ENCODE peak calls at places on chromosomes 6 and 20, in six cellular contexts. W, U, P, G, V and I are unnamed samples.

GRCh38 chr20:44832724-44833123 is 22.4 kb upstream of the RIMS4 start:
- DNase-seq in W (no peak), U (peak), P (no peak), G (peak), V (no peak), I (no peak)

GRCh38 chr6:97293198-97293696 is 10.2 kb upstream of the MMS22L start:
- DNase-seq in W (no peak), U (peak), P (no peak), G (no peak), V (no peak), I (no peak)

GRCh38 chr6:121912905-121913304 is 477.5 kb downstream of the GJA1 start:
- DNase-seq in W (no peak), U (no peak), P (no peak), G (no peak), V (no peak), I (no peak)

GRCh38 chr20:37522258-37523011 is 1.4 kb downstream of the NNAT start:
- DNase-seq in W (peak), U (no peak), P (no peak), G (no peak), V (peak), I (no peak)

GRCh38 chr6:79538481-79538971 is 1.3 kb upstream of the LCA5 start:
- DNase-seq in W (no peak), U (peak), P (peak), G (peak), V (no peak), I (no peak)

GRCh38 chr6:125597411-125598253 is 151.8 kb upstream of the HEY2 start:
- DNase-seq in W (peak), U (no peak), P (no peak), G (no peak), V (no peak), I (no peak)

GRCh38 chr20:57000441-57000968 is 265.9 kb downstream of the BMP7 start:
- DNase-seq in W (no peak), U (no peak), P (no peak), G (no peak), V (no peak), I (no peak)

GRCh38 chr6:10993896-10994295 is 50.2 kb downstream of the ELOVL2 start:
- DNase-seq in W (no peak), U (no peak), P (no peak), G (no peak), V (no peak), I (no peak)

GRCh38 chr6:67358241-67358640 is 1276.8 kb upstream of the ADGRB3 start:
- DNase-seq in W (no peak), U (no peak), P (no peak), G (no peak), V (no peak), I (no peak)

GRCh38 chr6:1930356-1930755 is 315.0 kb downstream of the GMDS start:
- DNase-seq in W (no peak), U (no peak), P (no peak), G (peak), V (no peak), I (no peak)

DNA sequence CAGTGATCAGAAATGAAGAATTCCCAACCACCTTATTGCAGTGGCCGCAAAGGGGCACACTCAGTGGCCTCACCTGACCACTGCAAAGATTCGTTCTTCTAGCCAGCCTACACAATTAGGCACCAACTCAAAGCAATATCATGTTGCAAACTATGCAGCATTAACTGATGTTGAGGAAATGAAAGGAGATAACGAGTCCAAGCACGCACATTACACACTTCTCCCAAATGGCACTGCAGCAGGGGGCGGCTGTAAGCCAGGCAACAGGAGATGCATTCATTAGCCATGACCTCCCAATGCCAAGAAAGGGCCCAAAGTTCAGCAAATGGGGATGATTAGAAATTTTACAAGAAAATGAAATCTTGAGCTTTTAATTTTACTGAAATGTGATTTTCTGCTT is 39.3 kb downstream of the ATXN1 start:
- DNase-seq in W (no peak), U (no peak), P (no peak), G (no peak), V (no peak), I (no peak)
- TF ChIP-seq CTCF in W (no peak), U (no peak), P (no peak), G (no peak), V (no peak), I (no peak)

DNA sequence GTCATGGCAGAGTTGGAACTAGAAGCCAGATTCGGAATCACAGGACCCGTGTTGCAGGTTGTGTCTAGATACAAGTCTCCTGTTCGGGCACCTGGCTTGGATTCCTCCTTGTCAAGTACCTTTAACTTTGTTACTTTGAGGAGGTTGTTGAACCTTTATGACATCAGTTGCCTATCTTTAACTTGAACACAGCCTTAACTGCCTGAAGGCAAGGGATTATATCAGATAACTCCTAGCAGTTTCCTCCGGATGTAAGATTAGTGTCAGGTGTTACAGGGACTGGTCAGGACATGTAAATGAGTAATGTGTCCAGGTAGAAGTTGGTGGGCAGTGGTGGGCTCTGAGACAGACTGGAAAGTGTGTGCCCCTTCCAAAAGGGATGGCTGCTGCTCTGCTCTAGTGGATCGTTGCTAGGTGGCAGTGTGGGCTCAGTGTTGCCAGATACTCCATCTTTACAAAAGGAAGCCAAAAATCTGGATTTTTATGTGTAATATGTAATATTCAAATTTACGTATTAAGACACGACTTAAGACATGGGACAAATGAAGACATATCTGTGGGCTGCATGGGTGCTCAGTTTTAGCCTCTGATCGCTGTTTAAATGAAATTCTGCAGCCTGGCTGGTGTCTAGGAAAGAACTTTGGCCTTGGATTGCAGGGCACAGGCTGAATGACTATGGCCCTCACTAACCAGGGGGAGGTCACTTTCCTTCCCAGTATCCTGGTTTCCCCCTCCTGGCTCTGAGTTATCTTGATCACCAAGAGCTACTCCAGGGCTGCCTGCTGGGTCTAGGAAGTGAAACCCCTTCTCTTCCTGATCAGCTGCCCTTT is 27.1 kb downstream of the CHMP4B start:
- DNase-seq in W (no peak), U (no peak), P (no peak), G (no peak), V (no peak), I (no peak)
- TF ChIP-seq CTCF in W (peak), U (peak), P (no peak), G (no peak), V (no peak), I (no peak)

DNA sequence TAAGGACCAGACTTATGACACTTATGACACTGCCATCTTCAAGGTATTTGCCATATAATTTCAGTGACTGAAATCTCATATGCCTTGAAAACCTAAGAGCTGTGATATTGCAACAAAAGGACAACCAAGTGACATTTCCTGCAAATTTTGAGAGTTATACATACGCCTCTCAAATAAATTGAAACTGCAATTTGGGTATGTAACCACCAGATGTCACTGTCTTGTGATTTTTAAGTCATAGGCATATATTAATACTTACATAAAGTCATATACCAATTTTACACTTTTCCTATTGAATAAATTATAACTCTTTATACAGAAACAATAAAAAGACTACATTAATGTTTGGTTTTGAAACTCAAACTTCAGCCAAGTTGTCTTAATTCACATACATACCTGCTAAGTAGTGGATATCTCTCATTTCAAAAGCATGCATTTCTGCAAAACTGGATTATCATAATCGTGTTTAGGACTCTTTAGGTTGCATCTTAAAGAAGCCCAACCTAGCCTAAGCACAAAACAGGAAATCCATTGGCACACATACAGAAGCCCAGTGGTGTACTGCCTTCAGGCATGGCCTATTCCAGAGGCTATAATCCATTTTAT is 180.2 kb downstream of the PACRG start:
- DNase-seq in W (no peak), U (peak), P (peak), G (peak), V (no peak), I (no peak)
- TF ChIP-seq CTCF in W (peak), U (peak), P (peak), G (peak), V (no peak), I (peak)

DNA sequence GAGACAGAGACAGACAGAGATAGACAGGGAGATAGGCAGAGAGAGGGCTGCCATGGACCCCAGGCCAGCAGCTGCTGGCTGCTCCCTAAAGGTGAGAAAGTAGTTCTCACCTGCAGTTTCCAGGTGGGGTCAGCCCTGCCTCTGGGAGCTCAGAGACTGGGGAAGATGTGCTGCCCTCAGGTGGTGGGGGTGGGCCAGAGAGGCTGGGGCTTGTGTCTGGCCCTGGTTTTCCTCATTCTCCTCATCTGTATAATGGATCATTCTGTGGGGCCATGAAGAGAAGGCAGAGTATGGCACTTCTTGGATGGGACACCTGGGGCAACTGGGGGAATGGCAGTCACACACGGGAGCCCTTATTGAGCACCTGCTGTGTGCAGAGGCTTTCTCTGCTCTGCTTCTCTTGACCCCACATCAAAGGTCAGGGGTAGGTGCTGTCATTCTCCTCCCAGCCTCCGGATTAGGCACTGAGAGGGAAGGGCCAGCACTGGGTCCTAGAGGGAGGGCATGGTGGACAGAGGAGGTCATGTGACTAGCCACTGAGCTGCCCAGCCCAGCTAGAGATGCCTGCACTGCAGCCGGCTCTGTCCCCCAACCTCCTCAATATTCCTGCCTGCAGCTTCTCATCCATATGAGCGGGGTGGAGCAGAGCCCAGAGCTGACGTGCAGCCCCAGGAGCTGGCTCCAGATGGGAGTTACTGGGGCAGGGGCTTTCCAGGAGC is 4.1 kb downstream of the ANGPT4 start:
- DNase-seq in W (no peak), U (peak), P (no peak), G (no peak), V (no peak), I (no peak)
- TF ChIP-seq CTCF in W (no peak), U (peak), P (no peak), G (no peak), V (no peak), I (no peak)

DNA sequence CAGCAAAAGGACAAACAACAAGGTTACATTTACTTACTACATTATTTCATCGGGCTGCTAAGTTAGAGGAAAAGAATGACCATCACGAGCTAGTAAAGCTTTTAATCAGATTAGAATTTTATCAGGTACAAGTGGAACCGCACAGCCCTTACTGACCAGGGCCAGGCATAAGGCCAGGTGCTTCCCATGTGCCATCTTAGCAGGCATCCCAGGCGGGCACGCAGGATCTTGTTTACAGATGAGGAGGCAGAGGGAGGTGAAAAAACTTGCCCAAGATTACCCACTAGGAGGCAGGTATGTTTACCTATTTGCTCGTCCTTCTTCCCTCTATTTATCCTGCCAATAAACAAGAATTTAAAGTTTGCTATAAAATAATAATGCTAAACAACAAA is 10.7 kb downstream of the EZR start:
- DNase-seq in W (no peak), U (no peak), P (no peak), G (no peak), V (no peak), I (no peak)
- TF ChIP-seq CTCF in W (no peak), U (no peak), P (no peak), G (no peak), V (no peak), I (no peak)

GRCh38 chr20:18904192-18904591 is 90.6 kb downstream of the SCP2D1 start:
- DNase-seq in W (no peak), U (no peak), P (no peak), G (no peak), V (no peak), I (no peak)

GRCh38 chr20:18906046-18906445 is 92.5 kb downstream of the SCP2D1 start:
- DNase-seq in W (no peak), U (no peak), P (no peak), G (no peak), V (no peak), I (no peak)

GRCh38 chr20:18907353-18907752 is 93.8 kb downstream of the SCP2D1 start:
- DNase-seq in W (no peak), U (no peak), P (no peak), G (no peak), V (no peak), I (no peak)

GRCh38 chr20:18902181-18902725 is 88.7 kb downstream of the SCP2D1 start:
- DNase-seq in W (no peak), U (peak), P (no peak), G (no peak), V (no peak), I (no peak)

GRCh38 chr20:18904624-18905023 is 91.0 kb downstream of the SCP2D1 start:
- DNase-seq in W (no peak), U (peak), P (peak), G (peak), V (no peak), I (no peak)
- TF ChIP-seq CTCF in W (peak), U (peak), P (peak), G (no peak), V (no peak), I (no peak)